ENCODE peak calls at places on chromosome 17, in five cellular contexts. One of them, this sample, is unnamed.

GRCh38 chr17:68682913-68683312 is 81.7 kb upstream of the FAM20A start:
- DNase-seq in IMR-90: no peak
- DNase-seq in mesenchymal stem cell: no peak
- DNase-seq in H9: no peak
- DNase-seq in mesendoderm: no peak
- DNase-seq in this sample: no peak

GRCh38 chr17:55601874-55602364 is 90.7 kb upstream of the SMIM36 start:
- DNase-seq in mesendoderm: peak
- DNase-seq in H9: peak
- DNase-seq in mesenchymal stem cell: peak
- DNase-seq in IMR-90: peak
- DNase-seq in this sample: peak

GRCh38 chr17:78128616-78129384 is at the start of gene TMC6:
- DNase-seq in IMR-90: no peak
- DNase-seq in mesendoderm: peak
- DNase-seq in H9: peak
- DNase-seq in mesenchymal stem cell: peak
- DNase-seq in this sample: peak

GRCh38 chr17:37513711-37514110 is 24.0 kb downstream of the DUSP14 start:
- DNase-seq in IMR-90: no peak
- DNase-seq in mesendoderm: no peak
- DNase-seq in mesenchymal stem cell: no peak
- DNase-seq in H9: no peak
- DNase-seq in this sample: no peak

GRCh38 chr17:79840204-79840988 is 1.2 kb upstream of the CBX4 start:
- DNase-seq in IMR-90: peak
- DNase-seq in H9: peak
- DNase-seq in mesenchymal stem cell: peak
- DNase-seq in mesendoderm: peak
- DNase-seq in this sample: no peak

GRCh38 chr17:39622380-39623006 is 4.3 kb upstream of the PPP1R1B start:
- DNase-seq in H9: peak
- DNase-seq in mesendoderm: no peak
- DNase-seq in mesenchymal stem cell: no peak
- DNase-seq in IMR-90: no peak
- DNase-seq in this sample: no peak

GRCh38 chr17:28948342-28948741 is 3.0 kb downstream of the PHF12 start:
- DNase-seq in mesenchymal stem cell: no peak
- DNase-seq in H9: no peak
- DNase-seq in IMR-90: no peak
- DNase-seq in mesendoderm: no peak
- DNase-seq in this sample: no peak

GRCh38 chr17:81479175-81479574 is 33.4 kb downstream of the ACTG1 start:
- DNase-seq in IMR-90: no peak
- DNase-seq in mesenchymal stem cell: no peak
- DNase-seq in mesendoderm: no peak
- DNase-seq in H9: no peak
- DNase-seq in this sample: no peak

GRCh38 chr17:58666858-58667267 is 25.0 kb downstream of the TEX14 start:
- DNase-seq in IMR-90: peak
- DNase-seq in mesendoderm: no peak
- DNase-seq in H9: peak
- DNase-seq in mesenchymal stem cell: no peak
- DNase-seq in this sample: no peak

GRCh38 chr17:74020522-74020921 is 183.0 kb upstream of the RPL38 start:
- DNase-seq in mesenchymal stem cell: no peak
- DNase-seq in IMR-90: no peak
- DNase-seq in H9: no peak
- DNase-seq in mesendoderm: no peak
- DNase-seq in this sample: no peak
- H4K8ac ChIP-seq in mesenchymal stem cell: no peak
- H4K8ac ChIP-seq in IMR-90: no peak
- H4K8ac ChIP-seq in H9: no peak
- H4K8ac ChIP-seq in mesendoderm: no peak
- H4K8ac ChIP-seq in this sample: no peak

GRCh38 chr17:57154896-57155295 is 69.8 kb downstream of the AKAP1 start:
- DNase-seq in IMR-90: no peak
- DNase-seq in mesenchymal stem cell: no peak
- DNase-seq in H9: no peak
- DNase-seq in mesendoderm: no peak
- DNase-seq in this sample: no peak

GRCh38 chr17:57158296-57158695 is 73.2 kb downstream of the AKAP1 start:
- DNase-seq in mesenchymal stem cell: no peak
- DNase-seq in mesendoderm: peak
- DNase-seq in IMR-90: no peak
- DNase-seq in H9: no peak
- DNase-seq in this sample: no peak

GRCh38 chr17:57152916-57153528 is 68.0 kb downstream of the AKAP1 start:
- DNase-seq in mesenchymal stem cell: no peak
- DNase-seq in IMR-90: no peak
- DNase-seq in mesendoderm: no peak
- DNase-seq in H9: no peak
- DNase-seq in this sample: no peak

GRCh38 chr17:57160624-57161023 is 75.6 kb downstream of the AKAP1 start:
- DNase-seq in H9: no peak
- DNase-seq in IMR-90: no peak
- DNase-seq in mesenchymal stem cell: no peak
- DNase-seq in mesendoderm: no peak
- DNase-seq in this sample: no peak

GRCh38 chr17:57158795-57159194 is 73.7 kb downstream of the AKAP1 start:
- DNase-seq in mesenchymal stem cell: no peak
- DNase-seq in mesendoderm: no peak
- DNase-seq in IMR-90: no peak
- DNase-seq in H9: no peak
- DNase-seq in this sample: no peak
- H4K8ac ChIP-seq in mesenchymal stem cell: no peak
- H4K8ac ChIP-seq in mesendoderm: no peak
- H4K8ac ChIP-seq in IMR-90: no peak
- H4K8ac ChIP-seq in H9: no peak
- H4K8ac ChIP-seq in this sample: no peak

GRCh38 chr17:47905221-47905733 is 9.2 kb downstream of the SP2 start:
- DNase-seq in mesendoderm: peak
- DNase-seq in IMR-90: peak
- DNase-seq in mesenchymal stem cell: peak
- DNase-seq in H9: no peak
- DNase-seq in this sample: no peak
- H4K8ac ChIP-seq in mesendoderm: no peak
- H4K8ac ChIP-seq in IMR-90: peak
- H4K8ac ChIP-seq in mesenchymal stem cell: no peak
- H4K8ac ChIP-seq in H9: no peak
- H4K8ac ChIP-seq in this sample: no peak

GRCh38 chr17:48593126-48593829 is at the start of gene HOXB5:
- DNase-seq in mesenchymal stem cell: no peak
- DNase-seq in IMR-90: peak
- DNase-seq in mesendoderm: peak
- DNase-seq in H9: peak
- DNase-seq in this sample: no peak

GRCh38 chr17:48592592-48592991 is 987 bp downstream of the HOXB5 start:
- DNase-seq in mesendoderm: no peak
- DNase-seq in IMR-90: peak
- DNase-seq in H9: no peak
- DNase-seq in mesenchymal stem cell: no peak
- DNase-seq in this sample: no peak

GRCh38 chr17:48590603-48591161 is 641 bp upstream of the HOXB3 start:
- DNase-seq in IMR-90: peak
- DNase-seq in mesendoderm: no peak
- DNase-seq in H9: no peak
- DNase-seq in mesenchymal stem cell: no peak
- DNase-seq in this sample: no peak

GRCh38 chr17:48591435-48592077 is 1.5 kb upstream of the HOXB3 start:
- DNase-seq in IMR-90: peak
- DNase-seq in H9: no peak
- DNase-seq in mesenchymal stem cell: no peak
- DNase-seq in mesendoderm: no peak
- DNase-seq in this sample: no peak

GRCh38 chr17:48592097-48592496 is 1.5 kb downstream of the HOXB5 start:
- DNase-seq in mesenchymal stem cell: no peak
- DNase-seq in H9: no peak
- DNase-seq in IMR-90: peak
- DNase-seq in mesendoderm: no peak
- DNase-seq in this sample: no peak
- H4K8ac ChIP-seq in mesenchymal stem cell: no peak
- H4K8ac ChIP-seq in H9: no peak
- H4K8ac ChIP-seq in IMR-90: peak
- H4K8ac ChIP-seq in mesendoderm: no peak
- H4K8ac ChIP-seq in this sample: no peak